ENCODE peak calls at places on chromosome 22, in ten cellular contexts. B, T, Q, X, U, P, I, D, E and G are unnamed samples. For H3K27me3, the result is how much of the 10 kb centered on the place peaks cover.

GRCh38 chr22:26295583-26296126 is 126.4 kb downstream of the SEZ6L start:
- DNase-seq in I (no peak), P (no peak), U (no peak), Q (no peak), X (no peak), E (no peak), B (no peak), T (no peak), D (no peak), G (no peak)

GRCh38 chr22:30286813-30287625 is 2.3 kb downstream of the CASTOR1 start:
- DNase-seq in E (peak), Q (no peak), T (peak), D (peak), I (peak), U (peak), P (peak), X (peak), B (no peak), G (peak)

GRCh38 chr22:19941365-19942070 is at the start of the genes COMT and TXNRD2:
- DNase-seq in U (peak), T (peak), E (peak), P (peak), D (peak), X (peak), B (no peak), I (peak), Q (peak), G (peak)

GRCh38 chr22:28582806-28583205 is 96.8 kb downstream of the TTC28 start:
- DNase-seq in T (no peak), X (no peak), Q (no peak), E (no peak), D (peak), B (no peak), P (peak), I (no peak), U (peak), G (peak)

GRCh38 chr22:24230911-24231656 is 13.8 kb downstream of the GGT5 start:
- DNase-seq in E (no peak), P (no peak), T (peak), B (no peak), X (peak), I (peak), Q (peak), U (no peak), D (peak), G (no peak)

GRCh38 chr22:48630444-48630777 is 1197.3 kb downstream of the BRD1 start:
- DNase-seq in B (no peak), X (no peak), P (no peak), D (no peak), Q (no peak), U (no peak), T (no peak), E (no peak), I (no peak), G (no peak)

GRCh38 chr22:19750666-19751490 is 9.7 kb upstream of the TBX1 start:
- DNase-seq in E (no peak), Q (no peak), D (no peak), I (no peak), P (peak), T (no peak), U (peak), B (no peak), X (no peak), G (no peak)

GRCh38 chr22:39109361-39109760 is 12.3 kb downstream of the APOBEC3H start:
- DNase-seq in U (no peak), E (no peak), X (no peak), T (no peak), D (no peak), P (no peak), B (no peak), I (no peak), Q (no peak), G (no peak)

GRCh38 chr22:50572965-50573364 is 5.3 kb downstream of the CPT1B start:
- DNase-seq in B (no peak), P (no peak), E (no peak), Q (peak), D (no peak), I (no peak), X (no peak), T (peak), U (no peak), G (no peak)

GRCh38 chr22:23058063-23058462 is 12.3 kb upstream of the GNAZ start:
- DNase-seq in D (peak), X (no peak), I (no peak), Q (no peak), B (no peak), T (no peak), E (no peak), P (no peak), U (no peak), G (no peak)

GRCh38 chr22:48885919-48886305 is 941.8 kb downstream of the BRD1 start:
- DNase-seq in P (no peak), U (no peak), I (no peak), D (no peak), X (peak), E (no peak), T (peak), Q (peak), B (no peak), G (no peak)

GRCh38 chr22:23293720-23294119 is 113.4 kb downstream of the BCR start:
- DNase-seq in I (no peak), D (no peak), B (no peak), T (no peak), P (no peak), U (no peak), X (no peak), Q (no peak), E (no peak), G (no peak)

GRCh38 chr22:20012741-20013331 is 3.8 kb downstream of the ARVCF start:
- DNase-seq in B (no peak), U (no peak), T (peak), D (no peak), Q (no peak), X (peak), P (no peak), I (no peak), E (no peak), G (no peak)

GRCh38 chr22:40638261-40638660 is 1.7 kb upstream of the MRTFA start:
- DNase-seq in I (no peak), E (no peak), U (no peak), X (peak), B (no peak), Q (peak), D (no peak), T (no peak), P (no peak), G (no peak)

GRCh38 chr22:23233746-23234408 is 53.6 kb downstream of the BCR start:
- DNase-seq in B (no peak), U (peak), X (no peak), E (no peak), Q (no peak), I (no peak), P (peak), T (no peak), D (no peak), G (peak)

GRCh38 chr22:42933783-42934144 is 76.7 kb upstream of the ARFGAP3 start:
- DNase-seq in T (no peak), U (peak), P (peak), D (no peak), Q (no peak), B (no peak), E (no peak), X (no peak), I (no peak), G (no peak)

GRCh38 chr22:27851974-27852713 is 50.6 kb upstream of the MN1 start:
- DNase-seq in P (no peak), Q (no peak), D (no peak), B (no peak), T (no peak), E (no peak), X (no peak), U (no peak), I (no peak), G (no peak)

GRCh38 chr22:20117656-20118571 is 888 bp upstream of the TRMT2A start:
- DNase-seq in B (no peak), X (peak), Q (no peak), E (no peak), D (peak), T (peak), P (peak), U (peak), I (peak), G (peak)

GRCh38 chr22:19216579-19216978 is 38.0 kb upstream of the SLC25A1 start:
- DNase-seq in E (no peak), D (no peak), I (no peak), U (no peak), T (no peak), B (no peak), Q (no peak), X (no peak), P (no peak), G (no peak)

GRCh38 chr22:24146190-24146616 is 35.1 kb upstream of the SUSD2 start:
- DNase-seq in U (peak), X (peak), E (no peak), P (peak), T (peak), B (no peak), I (no peak), D (peak), Q (peak), G (no peak)

GRCh38 chr22:20578192-20578591 is 70.8 kb downstream of the MED15 start:
- DNase-seq in P (no peak), X (peak), T (no peak), E (no peak), Q (no peak), U (no peak), I (no peak), D (no peak), B (no peak), G (no peak)

GRCh38 chr22:29030016-29030617 is 31.5 kb downstream of the C22orf31 start:
- DNase-seq in U (no peak), D (peak), B (no peak), I (no peak), P (peak), T (no peak), E (no peak), Q (no peak), X (no peak), G (no peak)

GRCh38 chr22:45228401-45228754 is 12.3 kb downstream of the KIAA0930 start:
- DNase-seq in Q (no peak), E (no peak), B (no peak), X (no peak), D (no peak), U (no peak), I (no peak), T (no peak), P (no peak), G (no peak)

GRCh38 chr22:45227645-45228400 is 12.9 kb downstream of the KIAA0930 start:
- DNase-seq in B (no peak), U (no peak), Q (no peak), P (no peak), E (no peak), T (no peak), I (no peak), X (no peak), D (no peak), G (no peak)

GRCh38 chr22:45229181-45229580 is 11.5 kb downstream of the KIAA0930 start:
- DNase-seq in B (no peak), T (no peak), X (no peak), I (no peak), E (no peak), Q (no peak), U (no peak), D (no peak), P (no peak), G (no peak)

GRCh38 chr22:45231293-45231692 is 9.4 kb downstream of the KIAA0930 start:
- DNase-seq in D (no peak), B (no peak), T (no peak), Q (no peak), X (no peak), U (no peak), E (no peak), I (no peak), P (no peak), G (no peak)

GRCh38 chr22:45230026-45230845 is 10.5 kb downstream of the KIAA0930 start:
- DNase-seq in Q (no peak), P (no peak), E (no peak), T (no peak), I (no peak), U (no peak), D (no peak), B (no peak), X (no peak), G (no peak)
- H3K4me3 ChIP-seq in Q (no peak), P (no peak), E (no peak), T (no peak), I (no peak), U (no peak), D (no peak), B (no peak), X (no peak), G (no peak)

GRCh38 chr22:37443977-37444376 is 16.7 kb upstream of the ELFN2 start:
- DNase-seq in U (no peak), E (no peak), P (no peak), B (no peak), T (no peak), I (no peak), D (no peak), Q (no peak), X (no peak), G (no peak)
- H3K27me3 ChIP-seq in U (under half), E (under half), P (under half), B (under half), T (under half), I (under half), D (under half), Q (under half), X (under half), G (under half)

DNA sequence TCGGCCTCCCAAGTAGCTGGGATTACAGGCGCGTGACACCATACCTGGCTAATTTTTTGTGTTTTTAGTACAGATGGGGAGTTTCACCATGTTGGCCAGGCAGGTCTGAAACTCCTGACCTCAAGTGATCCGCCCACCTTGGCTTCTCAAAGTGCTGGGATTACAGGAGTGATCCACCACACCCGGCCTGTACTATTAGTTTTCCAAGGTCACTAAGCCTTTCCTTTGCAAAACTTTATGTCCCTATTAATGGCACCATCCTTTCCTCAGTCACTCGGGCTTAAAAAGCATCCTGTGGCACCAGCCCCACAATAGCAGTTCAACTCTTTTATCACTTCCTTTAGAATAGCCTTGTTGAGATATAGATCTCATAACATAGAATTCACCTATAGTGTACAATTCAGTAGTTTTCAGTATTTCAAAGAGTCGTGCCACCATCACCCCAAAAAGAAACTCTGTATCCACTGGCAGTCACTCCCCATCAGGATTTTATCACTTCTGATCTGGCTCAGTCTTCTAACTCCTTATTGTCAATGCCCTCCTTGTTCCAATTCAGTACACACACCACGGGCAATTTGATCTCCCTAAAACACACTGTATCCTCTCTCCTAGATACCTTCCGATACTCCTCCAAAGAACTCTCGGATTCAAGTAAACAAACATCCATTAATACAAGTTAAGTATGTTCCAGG is 921 bp upstream of the BCL2L13 start:
- DNase-seq in Q (no peak), U (no peak), I (no peak), D (peak), P (no peak), T (no peak), E (no peak), B (no peak), X (no peak), G (no peak)
- H3K4me3 ChIP-seq in Q (peak), U (peak), I (peak), D (peak), P (peak), T (peak), E (peak), B (peak), X (peak), G (peak)

DNA sequence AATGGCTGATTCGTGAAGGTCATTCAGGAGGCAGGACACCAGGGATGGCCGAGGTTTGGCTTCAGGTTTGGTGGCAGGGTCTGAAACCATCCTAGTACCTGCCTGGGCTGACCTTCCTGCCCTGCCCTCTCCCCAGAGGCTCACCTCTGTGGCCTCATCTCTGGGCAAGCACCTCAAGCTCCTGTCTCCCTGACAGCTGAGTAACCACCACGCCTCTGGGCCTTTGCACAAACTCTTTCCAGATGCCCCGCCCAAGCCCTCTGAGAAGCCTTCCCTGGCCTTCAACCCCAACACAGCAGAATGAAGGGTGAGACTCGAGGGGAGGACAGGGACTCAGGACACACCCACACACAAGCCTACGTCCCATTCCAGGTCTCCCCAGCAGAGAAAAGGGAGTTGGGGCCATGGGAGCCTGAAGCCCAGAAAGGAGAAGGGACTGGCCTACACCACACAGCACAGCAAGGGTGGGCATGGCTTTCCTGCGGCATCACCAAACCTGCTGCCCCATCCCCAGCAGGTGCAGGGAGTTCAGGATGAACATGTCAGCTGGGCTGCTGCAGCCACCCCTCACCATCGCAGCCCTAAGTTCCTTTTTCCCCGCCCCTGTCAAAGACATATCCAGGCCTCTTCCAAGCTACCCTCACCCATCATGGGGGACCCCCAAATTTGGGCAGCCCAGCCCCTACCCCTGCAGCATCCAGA is 2.4 kb downstream of the SHISA8 start:
- DNase-seq in Q (no peak), X (no peak), E (no peak), P (no peak), U (no peak), B (no peak), I (no peak), D (no peak), T (no peak), G (no peak)
- H3K27me3 ChIP-seq in Q (half or more), X (half or more), E (under half), P (half or more), U (half or more), B (under half), I (under half), D (half or more), T (under half), G (under half)

DNA sequence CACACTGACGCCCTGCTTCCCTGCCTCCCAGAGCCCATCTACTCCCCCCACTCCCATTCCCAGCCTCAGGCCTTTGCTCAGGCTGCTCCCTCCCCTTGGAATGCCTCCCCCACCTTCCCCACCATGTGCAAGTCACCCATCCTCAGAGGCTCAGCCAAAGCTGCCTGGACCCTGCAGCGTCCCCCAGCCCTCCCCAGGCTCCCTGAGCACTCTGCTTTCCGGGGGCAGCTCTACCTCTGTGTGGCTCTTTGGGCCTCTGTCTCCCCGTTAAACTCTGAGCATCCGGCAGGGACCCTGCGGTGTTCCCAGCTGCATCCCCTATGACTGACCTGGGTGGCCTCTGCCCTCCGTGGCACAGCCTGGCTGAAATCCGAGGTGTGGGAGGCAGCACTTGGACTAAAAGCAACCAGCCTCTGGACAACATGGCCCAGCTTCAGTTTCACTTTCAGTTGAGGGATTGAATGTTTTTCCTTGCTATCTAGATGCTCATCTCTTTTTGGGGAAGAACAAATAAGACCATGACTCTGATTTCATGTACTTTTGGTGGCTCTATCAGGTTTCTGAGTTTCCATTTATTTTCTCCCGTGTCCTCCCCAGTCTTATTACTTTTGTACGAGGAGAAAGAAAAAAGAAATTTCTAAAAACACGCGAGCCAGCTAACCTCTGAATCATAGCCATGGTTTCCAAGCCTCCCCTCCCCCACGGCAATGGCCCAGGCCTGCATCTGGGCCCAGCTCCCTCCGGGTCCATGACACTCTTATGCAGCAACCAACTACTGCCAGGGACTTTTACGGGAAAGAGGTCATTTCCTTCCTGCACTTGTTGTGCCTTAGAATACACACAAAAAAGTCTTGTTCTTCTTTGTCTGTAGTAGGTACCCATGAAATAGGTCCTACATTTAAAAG is 3.8 kb downstream of the APOL3 start:
- DNase-seq in T (no peak), P (peak), I (peak), D (peak), Q (peak), U (peak), B (peak), E (no peak), X (peak), G (peak)
- H3K4me3 ChIP-seq in T (peak), P (peak), I (peak), D (no peak), Q (peak), U (peak), B (peak), E (no peak), X (peak), G (peak)

GRCh38 chr22:44522526-44523170 is 24.6 kb upstream of the RTL6 start:
- DNase-seq in U (no peak), P (no peak), T (no peak), Q (peak), E (no peak), B (no peak), I (no peak), X (no peak), D (no peak), G (no peak)
- H3K27me3 ChIP-seq in U (under half), P (under half), T (under half), Q (under half), E (under half), B (under half), I (under half), X (under half), D (under half), G (under half)